ENCODE peak calls at places on chromosomes 5 and 9, in seven cellular contexts. T is activated CD4-positive, alpha-beta T cell treated with anti-CD3 and anti-CD28 coated beads for 4 hours; D is Peyer's patch; J is M059J; R is cardiac fibroblast; B is neuronal stem cell; C is NCI-H1092 treated with DMSO at 0.1 percent for 48 hours. N is an unnamed sample.
A peak's percentile ranks its signal among the peaks of the same experiment; 100 is the strongest.

GRCh38 chr9:35357116-35357515 is 132.8 kb upstream of the RUSC2 start:
- DNase-seq in R (no peak), J (no peak), C (peak; percentile 24), D (no peak), B (no peak), T (no peak), N (no peak)

GRCh38 chr5:101679816-101680215 is 616.3 kb downstream of the SLCO4C1 start:
- DNase-seq in T (no peak), J (peak; percentile 38), B (no peak), D (no peak), R (peak; percentile 2), C (no peak), N (no peak)

GRCh38 chr5:178542455-178542854 is 47.7 kb downstream of the COL23A1 start:
- DNase-seq in R (peak; percentile 66), T (no peak), C (no peak), B (no peak), D (no peak), J (no peak), N (no peak)

GRCh38 chr9:34991833-34992375 is 2.4 kb downstream of the DNAJB5 start:
- DNase-seq in R (no peak), J (peak; percentile 63), D (no peak), T (peak; percentile 16), B (no peak), C (no peak), N (no peak)

GRCh38 chr5:78300464-78301045 is 6.1 kb upstream of the AP3B1 start:
- DNase-seq in C (no peak), B (no peak), T (no peak), D (no peak), R (peak; percentile 56), J (peak; percentile 11), N (no peak)

GRCh38 chr5:31270396-31270795 is 76.9 kb downstream of the CDH6 start:
- DNase-seq in D (no peak), J (peak; percentile 28), B (peak; percentile 47), C (peak; percentile 21), T (no peak), R (peak; percentile 28), N (no peak)

GRCh38 chr5:16578474-16578883 is 38.3 kb downstream of the RETREG1 start:
- DNase-seq in T (no peak), C (peak; percentile 11), D (no peak), B (no peak), R (no peak), J (no peak), N (no peak)

GRCh38 chr9:71929791-71930440 is 18.5 kb downstream of the C9orf85 start:
- DNase-seq in T (no peak), C (no peak), R (no peak), D (no peak), B (no peak), J (peak; percentile 88), N (no peak)

GRCh38 chr5:172361566-172362238 is 78.1 kb upstream of the UBTD2 start:
- DNase-seq in B (no peak), C (no peak), J (peak; percentile 95), T (no peak), D (peak; percentile 18), R (peak; percentile 97), N (peak; percentile 39)

GRCh38 chr5:55160493-55161209 is 680 bp downstream of the GPX8 start:
- DNase-seq in R (peak; percentile 95), T (no peak), J (peak; percentile 94), C (no peak), D (no peak), B (no peak), N (peak; percentile 69)

GRCh38 chr5:159698322-159698721 is 218.0 kb upstream of the ADRA1B start:
- DNase-seq in J (no peak), D (no peak), B (no peak), T (no peak), C (no peak), R (no peak), N (no peak)

GRCh38 chr5:97838214-97838613 is 655.2 kb upstream of the RIOK2 start:
- DNase-seq in T (no peak), J (peak; percentile 93), C (no peak), B (no peak), R (peak; percentile 93), D (no peak), N (no peak)

N was measured in tibial nerve.